ENCODE peak calls at places on chromosomes 13 and 19, in six cellular contexts. B is AG10803; H is A549; F is AG09309; Z is brain microvascular endothelial cell; A is CD8-positive, alpha-beta T cell. E is an unnamed sample.
A peak's percentile ranks its signal among the peaks of the same experiment; 100 is the strongest.

GRCh38 chr19:1837625-1838105 is 10.6 kb downstream of the REXO1 start:
- DNase-seq in Z (no peak), H (peak; percentile 64), F (no peak), A (peak; percentile 60), B (no peak), E (peak; percentile 27)

GRCh38 chr19:2811735-2812413 is 7.8 kb upstream of the ZNF554 start:
- DNase-seq in H (no peak), B (no peak), F (no peak), Z (no peak), A (no peak), E (no peak)

GRCh38 chr13:28684257-28684656 is 25.3 kb downstream of the POMP start:
- DNase-seq in B (no peak), H (no peak), A (no peak), Z (no peak), F (no peak), E (no peak)

GRCh38 chr19:808176-808741 is 11.0 kb downstream of the PTBP1 start:
- DNase-seq in A (no peak), Z (no peak), B (no peak), H (no peak), F (no peak), E (no peak)

GRCh38 chr13:28586585-28587540 is 72.1 kb upstream of the POMP start:
- DNase-seq in Z (no peak), H (no peak), F (no peak), A (no peak), B (no peak), E (no peak)

GRCh38 chr13:25881946-25882574 is 169.8 kb downstream of the SHISA2 start:
- DNase-seq in F (no peak), H (no peak), B (no peak), A (no peak), Z (peak; percentile 29), E (peak; percentile 6)

GRCh38 chr13:42485272-42485671 is 88.7 kb upstream of the TNFSF11 start:
- DNase-seq in Z (no peak), F (no peak), B (no peak), H (no peak), A (no peak), E (no peak)

GRCh38 chr19:17772172-17772571 is 20.9 kb downstream of the FCHO1 start:
- DNase-seq in H (no peak), B (peak; percentile 17), Z (no peak), F (no peak), A (no peak), E (no peak)

GRCh38 chr13:20105161-20105689 is 55.6 kb downstream of the GJA3 start:
- DNase-seq in A (no peak), B (no peak), F (no peak), Z (no peak), H (no peak), E (no peak)

GRCh38 chr13:68025604-68026003 is 795.5 kb upstream of the PCDH9 start:
- DNase-seq in Z (no peak), F (no peak), H (no peak), A (no peak), B (no peak), E (no peak)

GRCh38 chr13:110230661-110231347 is 76.2 kb downstream of the COL4A1 start:
- DNase-seq in H (no peak), F (no peak), Z (no peak), A (no peak), B (no peak), E (no peak)

GRCh38 chr13:41064493-41064892 is 3.2 kb downstream of the WBP4 start:
- DNase-seq in A (no peak), B (peak; percentile 90), H (no peak), Z (no peak), F (peak; percentile 39), E (peak; percentile 70)

DNA sequence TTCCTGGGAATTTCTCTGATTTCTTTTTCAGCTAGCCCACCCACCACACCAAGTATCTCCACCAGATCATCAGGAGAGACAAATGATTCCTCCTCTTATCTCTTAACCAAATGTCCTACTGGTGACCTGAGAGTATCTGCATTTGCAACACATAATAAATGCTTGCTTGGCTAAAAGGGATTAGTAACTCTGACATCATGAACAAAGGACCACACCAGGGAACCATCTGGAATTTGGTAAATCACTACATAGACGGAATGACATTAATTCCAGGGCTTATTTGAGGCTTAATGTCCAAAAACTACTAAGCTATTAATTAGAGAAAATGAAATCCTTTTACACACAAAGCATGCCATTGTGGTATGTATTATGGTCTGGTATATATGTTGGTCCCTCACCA is 139.0 kb downstream of the RAP2A start:
- DNase-seq in F (no peak), B (no peak), Z (no peak), A (no peak), H (no peak), E (peak; percentile 88)
- TF ChIP-seq CTCF in F (no peak), B (no peak), Z (no peak), A (no peak), H (no peak), E (no peak)

GRCh38 chr13:44158741-44159632 is 214.6 kb upstream of the SERP2 start:
- DNase-seq in F (no peak), Z (no peak), B (no peak), A (no peak), H (no peak), E (peak; percentile 63)
- H3K4me3 ChIP-seq in F (no peak overlapping the region), Z (no peak overlapping the region), B (no peak overlapping the region), A (no peak overlapping the region), H (no peak overlapping the region), E (no peak overlapping the region)

DNA sequence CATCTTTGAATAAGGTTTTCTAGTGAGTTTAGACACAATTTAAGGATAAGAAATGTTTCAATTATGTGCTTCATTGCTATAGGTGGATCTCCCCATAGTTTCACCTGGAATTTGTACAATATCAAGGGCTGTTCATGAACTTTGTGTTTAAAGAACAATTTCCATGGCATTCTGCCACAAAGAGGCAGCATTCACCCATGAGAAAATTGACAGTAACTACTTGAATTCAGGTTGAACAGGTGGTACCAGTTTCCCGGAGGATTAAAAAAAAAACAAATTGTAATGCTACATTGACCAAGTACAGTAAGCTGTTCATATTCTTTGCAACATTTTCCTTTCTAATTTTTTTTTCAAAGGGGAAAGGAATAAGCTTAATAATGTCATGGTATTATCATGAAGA is 9.1 kb downstream of the SLITRK5 start:
- DNase-seq in A (no peak), B (no peak), F (no peak), Z (no peak), H (no peak), E (no peak)
- TF ChIP-seq CTCF in A (no peak), B (no peak), F (no peak), Z (no peak), H (peak; percentile 41), E (no peak)

GRCh38 chr19:5844456-5845433 is 5.2 kb upstream of the FUT6 start:
- DNase-seq in B (no peak), H (no peak), A (no peak), Z (no peak), F (no peak), E (no peak)

GRCh38 chr19:5838437-5839311 is 828 bp downstream of the FUT6 start:
- DNase-seq in Z (no peak), F (no peak), H (no peak), B (no peak), A (no peak), E (no peak)

GRCh38 chr19:5843295-5843927 is 3.9 kb upstream of the FUT6 start:
- DNase-seq in A (no peak), H (no peak), Z (no peak), F (no peak), B (no peak), E (no peak)

GRCh38 chr19:5837768-5838364 is 1.6 kb downstream of the FUT6 start:
- DNase-seq in F (no peak), Z (no peak), B (no peak), A (no peak), H (no peak), E (no peak)

GRCh38 chr19:5839312-5840017 is at the start of gene FUT6:
- DNase-seq in H (no peak), Z (no peak), A (no peak), B (no peak), F (no peak), E (no peak)
- H3K4me3 ChIP-seq in H (no peak within 1 kb of the TSS), Z (no peak within 1 kb of the TSS), A (no peak within 1 kb of the TSS), B (no peak within 1 kb of the TSS), F (no peak within 1 kb of the TSS), E (no peak within 1 kb of the TSS)

GRCh38 chr19:48183356-48183755 is 12.9 kb downstream of the ZSWIM9 start:
- DNase-seq in H (no peak), F (no peak), B (no peak), Z (no peak), A (no peak), E (no peak)

GRCh38 chr19:48181505-48181904 is 11.0 kb downstream of the ZSWIM9 start:
- DNase-seq in Z (no peak), H (no peak), B (no peak), A (no peak), F (no peak), E (no peak)

GRCh38 chr19:48186541-48186991 is 16.1 kb downstream of the ZSWIM9 start:
- DNase-seq in H (no peak), Z (no peak), F (no peak), A (no peak), B (no peak), E (no peak)

GRCh38 chr19:48186015-48186414 is 15.5 kb downstream of the ZSWIM9 start:
- DNase-seq in H (no peak), F (no peak), Z (no peak), B (no peak), A (no peak), E (no peak)

GRCh38 chr19:48182434-48182833 is 12.0 kb downstream of the ZSWIM9 start:
- DNase-seq in Z (no peak), A (no peak), B (no peak), F (no peak), H (no peak), E (no peak)
- TF ChIP-seq CTCF in Z (no peak), A (no peak), B (no peak), F (peak; percentile 12), H (no peak), E (no peak)

GRCh38 chr19:9413240-9413954 is 22.0 kb downstream of the ZNF266 start:
- DNase-seq in B (no peak), Z (no peak), A (no peak), H (no peak), F (no peak), E (no peak)

GRCh38 chr19:9406798-9407352 is 28.5 kb downstream of the ZNF266 start:
- DNase-seq in B (peak; percentile 84), H (peak; percentile 33), F (peak; percentile 46), Z (peak; percentile 91), A (peak; percentile 54), E (peak; percentile 88)

GRCh38 chr19:9407827-9408226 is 27.5 kb downstream of the ZNF266 start:
- DNase-seq in Z (no peak), F (no peak), A (no peak), H (no peak), B (no peak), E (peak; percentile 9)
- H3K4me3 ChIP-seq in Z (no peak overlapping the region), F (peak overlapping the region; percentile 95), A (peak overlapping the region; percentile 76), H (no peak overlapping the region), B (no peak overlapping the region), E (no peak overlapping the region)

GRCh38 chr13:112144616-112145220 is 77.8 kb downstream of the SOX1 start:
- DNase-seq in Z (no peak), H (no peak), F (no peak), B (no peak), A (no peak), E (no peak)

GRCh38 chr13:112145221-112146072 is 78.5 kb downstream of the SOX1 start:
- DNase-seq in F (no peak), B (no peak), H (no peak), A (no peak), Z (no peak), E (no peak)

GRCh38 chr13:112143753-112144615 is 77.0 kb downstream of the SOX1 start:
- DNase-seq in B (no peak), F (no peak), H (no peak), A (no peak), Z (no peak), E (no peak)

GRCh38 chr13:112143046-112143752 is 76.2 kb downstream of the SOX1 start:
- DNase-seq in F (no peak), Z (no peak), B (no peak), A (no peak), H (no peak), E (no peak)

GRCh38 chr13:112146073-112146360 is 79.1 kb downstream of the SOX1 start:
- DNase-seq in Z (no peak), B (no peak), A (no peak), H (no peak), F (no peak), E (no peak)
- TF ChIP-seq CTCF in Z (no peak), B (no peak), A (no peak), H (no peak), F (no peak), E (no peak)